ENCODE peak calls at places on chromosomes 3 and 15, in four cellular contexts. B is K562, O is HepG2, K is GM12878. W is an unnamed sample.

GRCh38 chr15:38879909-38880471 is 315.4 kb upstream of the RASGRP1 start:
- DNase-seq in B (no peak), O (no peak), K (no peak), W (no peak)

GRCh38 chr3:120180731-120181412 is 86.6 kb upstream of the GSK3B start:
- DNase-seq in B (no peak), O (peak; percentile 74), K (no peak), W (no peak)

GRCh38 chr3:116247510-116248077 is 197.7 kb downstream of the LSAMP start:
- DNase-seq in B (no peak), O (no peak), K (no peak), W (no peak)

GRCh38 chr3:145704020-145704419 is 457.0 kb downstream of the PLOD2 start:
- DNase-seq in B (no peak), O (no peak), K (no peak), W (no peak)

GRCh38 chr3:71355862-71356261 is 227.7 kb downstream of the FOXP1 start:
- DNase-seq in B (no peak), O (no peak), K (no peak), W (no peak)

GRCh38 chr3:142971431-142971830 is 8.0 kb upstream of the PAQR9 start:
- DNase-seq in B (no peak), O (no peak), K (no peak), W (no peak)

GRCh38 chr3:186849392-186849975 is 7.0 kb downstream of the ADIPOQ start:
- DNase-seq in B (peak; percentile 54), O (peak; percentile 67), K (peak; percentile 30), W (no peak)

GRCh38 chr3:16364323-16364722 is 99.3 kb downstream of the OXNAD1 start:
- DNase-seq in B (no peak), O (no peak), K (no peak), W (no peak)

GRCh38 chr15:80405970-80406369 is 1.8 kb downstream of the ARNT2 start:
- DNase-seq in B (no peak), O (no peak), K (no peak), W (no peak)

GRCh38 chr3:136856665-136857064 is 5.3 kb upstream of the NCK1 start:
- DNase-seq in B (no peak), O (no peak), K (no peak), W (no peak)

GRCh38 chr3:54211097-54211496 is 88.7 kb downstream of the CACNA2D3 start:
- DNase-seq in B (no peak), O (no peak), K (no peak), W (no peak)

DNA sequence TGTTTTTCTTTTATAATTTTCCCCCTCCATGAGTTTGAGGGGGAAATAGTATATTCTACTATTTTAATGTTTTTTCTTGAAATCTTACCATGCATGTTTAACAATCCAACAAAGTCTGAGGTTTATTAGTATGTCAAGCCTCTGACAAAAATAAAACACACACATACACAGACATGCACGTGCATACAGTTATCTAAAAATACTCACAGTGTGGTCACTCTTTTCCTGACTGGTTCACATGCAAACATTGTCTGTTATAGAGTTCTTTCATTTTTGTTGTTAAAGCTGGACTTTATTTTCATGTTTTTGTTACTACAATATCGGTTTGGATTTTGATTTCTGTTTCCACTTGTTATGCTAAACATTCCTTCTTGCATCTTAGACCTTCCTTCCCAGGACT is 236.6 kb downstream of the MFSD1 start:
- DNase-seq in B (no peak), O (no peak), K (no peak), W (no peak)
- TF ChIP-seq NR2C2 in B (no peak), O (no peak), K (no peak), W (no peak)

DNA sequence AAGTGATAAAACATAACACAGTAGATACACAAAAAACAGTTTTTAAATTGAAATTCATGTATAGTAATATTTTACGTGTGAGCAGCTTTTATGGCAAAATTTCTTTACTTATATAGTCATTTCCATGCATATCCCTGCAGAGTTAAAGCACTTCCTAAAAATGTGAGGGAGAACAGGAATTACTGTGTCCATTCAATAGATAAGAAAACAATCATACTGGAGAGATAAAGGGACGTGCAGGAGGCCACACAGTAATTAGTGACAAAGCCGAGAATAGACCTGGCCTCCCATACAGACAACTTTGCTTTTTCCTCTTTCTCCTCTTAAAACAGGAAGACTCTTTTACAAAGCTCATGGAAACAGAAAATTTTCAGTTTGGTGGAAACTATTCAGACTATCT is 247.5 kb downstream of the CDIN1 start:
- DNase-seq in B (no peak), O (no peak), K (no peak), W (no peak)
- TF ChIP-seq ATF3 in B (no peak), O (no peak), K (no peak), W (no peak)

DNA sequence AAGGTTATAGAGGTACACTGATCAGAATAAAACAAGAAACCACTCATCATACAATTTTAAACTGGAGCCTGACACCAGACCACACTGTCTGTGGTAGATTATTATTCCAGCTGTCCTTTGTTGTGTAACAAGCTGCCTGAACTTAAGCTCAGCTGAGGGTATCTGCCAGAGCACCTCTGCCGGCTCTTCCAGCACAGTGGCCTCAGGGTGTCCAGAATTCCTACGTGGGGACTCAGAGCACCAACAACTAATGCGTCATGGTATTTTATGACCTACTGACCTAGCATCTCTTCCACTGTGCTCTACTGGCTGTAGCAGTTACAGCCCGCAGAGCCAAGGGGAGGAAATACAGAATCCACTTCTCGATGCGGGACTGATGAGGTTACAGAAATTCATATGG is 15.6 kb upstream of the RAF1 start:
- DNase-seq in B (no peak), O (peak; percentile 38), K (no peak), W (no peak)
- TF ChIP-seq NR2C2 in B (no peak), O (no peak), K (no peak), W (no peak)

GRCh38 chr15:96052572-96053038 is 277.9 kb upstream of the NR2F2 start:
- DNase-seq in B (no peak), O (no peak), K (no peak), W (peak; percentile 40)

GRCh38 chr15:96054606-96055005 is 275.9 kb upstream of the NR2F2 start:
- DNase-seq in B (no peak), O (no peak), K (no peak), W (no peak)

GRCh38 chr15:96052154-96052553 is 278.3 kb upstream of the NR2F2 start:
- DNase-seq in B (no peak), O (no peak), K (no peak), W (no peak)

GRCh38 chr15:96054029-96054428 is 276.5 kb upstream of the NR2F2 start:
- DNase-seq in B (peak; percentile 29), O (no peak), K (no peak), W (no peak)

GRCh38 chr15:96053039-96054021 is 277.2 kb upstream of the NR2F2 start:
- DNase-seq in B (peak; percentile 64), O (peak; percentile 22), K (no peak), W (peak; percentile 46)
- TF ChIP-seq ATF3 in B (no peak), O (no peak), K (no peak), W (no peak)

GRCh38 chr15:40873625-40874561 is at the start of gene RHOV:
- DNase-seq in B (peak; percentile 88), O (peak; percentile 62), K (no peak), W (peak; percentile 89)
- TF ChIP-seq NR2C2 in B (no peak), O (no peak), K (no peak), W (no peak)

DNA sequence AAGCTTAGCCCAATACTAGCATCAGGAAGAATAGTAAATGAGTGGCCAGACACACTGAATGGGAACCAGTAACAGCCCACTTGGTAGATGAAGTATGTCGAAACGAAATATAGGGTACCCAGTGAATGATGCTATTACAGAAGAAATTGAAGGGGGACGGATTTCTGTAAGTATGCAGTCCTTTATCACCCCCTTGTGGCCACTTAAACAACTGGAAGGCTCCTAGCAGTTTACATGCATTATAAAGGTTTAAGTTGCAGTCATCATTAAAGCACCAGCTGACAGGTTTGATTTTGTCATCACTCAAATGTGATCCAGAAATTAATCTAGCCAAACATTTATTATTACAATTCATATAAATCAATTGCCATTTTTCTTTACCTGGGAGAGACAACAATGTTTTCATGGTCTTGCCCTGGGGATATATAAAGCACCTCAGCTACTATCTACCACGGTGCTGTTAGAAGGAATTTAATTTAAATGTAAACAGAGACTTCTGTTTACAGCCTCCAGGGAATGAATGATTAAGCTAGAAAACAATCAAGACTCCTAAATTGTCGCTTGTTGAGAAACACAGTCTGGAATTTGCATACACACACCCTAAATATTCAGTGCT is 7.7 kb downstream of the EIF1B start:
- DNase-seq in B (peak; percentile 68), O (peak; percentile 60), K (no peak), W (no peak)
- TF ChIP-seq ATF3 in B (no peak), O (no peak), K (no peak), W (no peak)

DNA sequence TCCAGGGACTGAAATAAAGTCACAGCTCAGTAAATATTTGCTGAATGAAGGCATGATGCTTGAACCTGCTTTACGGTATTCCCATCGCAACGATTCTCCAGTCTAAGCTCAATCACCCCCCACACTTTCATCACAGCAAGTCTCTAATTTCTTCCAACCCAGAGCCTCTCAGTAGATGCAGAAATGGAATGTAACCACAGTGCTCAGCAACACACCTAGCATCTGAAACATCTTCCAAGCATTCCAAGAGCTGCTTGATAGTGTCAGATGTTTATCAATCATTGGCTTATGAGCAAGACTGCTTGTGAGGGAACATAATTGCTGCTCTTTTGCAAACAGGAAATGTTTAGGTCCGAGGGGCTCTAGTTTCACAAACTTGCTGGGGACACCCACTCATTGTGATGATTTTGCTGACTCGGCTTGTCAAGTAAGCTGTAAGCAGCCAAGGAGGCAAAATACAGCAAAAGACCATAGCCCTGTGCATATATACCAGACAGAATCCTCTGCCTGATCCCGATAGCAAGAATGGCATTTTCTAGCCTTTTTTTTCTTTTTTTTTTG is 751.2 kb downstream of the NR2F2 start:
- DNase-seq in B (no peak), O (no peak), K (no peak), W (no peak)
- TF ChIP-seq NR2C2 in B (no peak), O (no peak), K (no peak), W (no peak)

W was measured in WTC11.